ENCODE peak calls at places on chromosomes 3 and 15, in seven cellular contexts. One of them, this sample, is unnamed.

GRCh38 chr15:26873846-26874245 is 7.0 kb downstream of the GABRA5 start:
- DNase-seq in ELR: no peak
- DNase-seq in stimulated activated CD4-positive, alpha-beta T cell treated with anti-CD3 and anti-CD28 coated beads, TNF-alpha, amount 100 ng/mL, for 24 hours: no peak
- DNase-seq in posterior cingulate gyrus: peak; percentile 82
- DNase-seq in T-helper 9 cell: no peak
- DNase-seq in tibial artery: no peak
- DNase-seq in heart left ventricle: peak; percentile 55
- DNase-seq in this sample: no peak

GRCh38 chr15:31276596-31277298 is 49.9 kb upstream of the KLF13 start:
- DNase-seq in ELR: no peak
- DNase-seq in stimulated activated CD4-positive, alpha-beta T cell treated with anti-CD3 and anti-CD28 coated beads, TNF-alpha, amount 100 ng/mL, for 24 hours: no peak
- DNase-seq in posterior cingulate gyrus: no peak
- DNase-seq in T-helper 9 cell: no peak
- DNase-seq in tibial artery: peak; percentile 37
- DNase-seq in heart left ventricle: no peak
- DNase-seq in this sample: peak; percentile 3

GRCh38 chr15:68635142-68635541 is 56.3 kb downstream of the CORO2B start:
- DNase-seq in ELR: no peak
- DNase-seq in stimulated activated CD4-positive, alpha-beta T cell treated with anti-CD3 and anti-CD28 coated beads, TNF-alpha, amount 100 ng/mL, for 24 hours: no peak
- DNase-seq in posterior cingulate gyrus: peak; percentile 67
- DNase-seq in T-helper 9 cell: no peak
- DNase-seq in tibial artery: no peak
- DNase-seq in heart left ventricle: peak; percentile 79
- DNase-seq in this sample: peak; percentile 41

GRCh38 chr3:14867936-14868570 is 49.3 kb downstream of the FGD5 start:
- DNase-seq in ELR: no peak
- DNase-seq in stimulated activated CD4-positive, alpha-beta T cell treated with anti-CD3 and anti-CD28 coated beads, TNF-alpha, amount 100 ng/mL, for 24 hours: no peak
- DNase-seq in posterior cingulate gyrus: no peak
- DNase-seq in T-helper 9 cell: no peak
- DNase-seq in tibial artery: peak; percentile 46
- DNase-seq in heart left ventricle: no peak
- DNase-seq in this sample: no peak

GRCh38 chr3:9791790-9792404 is 376 bp downstream of the TADA3 start:
- DNase-seq in ELR: no peak
- DNase-seq in stimulated activated CD4-positive, alpha-beta T cell treated with anti-CD3 and anti-CD28 coated beads, TNF-alpha, amount 100 ng/mL, for 24 hours: no peak
- DNase-seq in posterior cingulate gyrus: no peak
- DNase-seq in T-helper 9 cell: no peak
- DNase-seq in tibial artery: no peak
- DNase-seq in heart left ventricle: no peak
- DNase-seq in this sample: no peak

GRCh38 chr3:110881069-110881468 is 190.5 kb upstream of the NECTIN3 start:
- DNase-seq in ELR: peak; percentile 32
- DNase-seq in stimulated activated CD4-positive, alpha-beta T cell treated with anti-CD3 and anti-CD28 coated beads, TNF-alpha, amount 100 ng/mL, for 24 hours: no peak
- DNase-seq in posterior cingulate gyrus: peak; percentile 42
- DNase-seq in T-helper 9 cell: no peak
- DNase-seq in tibial artery: no peak
- DNase-seq in heart left ventricle: peak; percentile 25
- DNase-seq in this sample: peak; percentile 33

GRCh38 chr3:156764761-156765160 is 61.4 kb upstream of the LEKR1 start:
- DNase-seq in ELR: peak; percentile 46
- DNase-seq in stimulated activated CD4-positive, alpha-beta T cell treated with anti-CD3 and anti-CD28 coated beads, TNF-alpha, amount 100 ng/mL, for 24 hours: no peak
- DNase-seq in posterior cingulate gyrus: no peak
- DNase-seq in T-helper 9 cell: no peak
- DNase-seq in tibial artery: no peak
- DNase-seq in heart left ventricle: no peak
- DNase-seq in this sample: no peak

GRCh38 chr3:43953814-43954241 is 263.1 kb downstream of the ABHD5 start:
- DNase-seq in ELR: peak; percentile 71
- DNase-seq in stimulated activated CD4-positive, alpha-beta T cell treated with anti-CD3 and anti-CD28 coated beads, TNF-alpha, amount 100 ng/mL, for 24 hours: no peak
- DNase-seq in posterior cingulate gyrus: no peak
- DNase-seq in T-helper 9 cell: no peak
- DNase-seq in tibial artery: no peak
- DNase-seq in heart left ventricle: no peak
- DNase-seq in this sample: no peak

GRCh38 chr15:43989938-43990337 is 163.1 kb downstream of the WDR76 start:
- DNase-seq in ELR: no peak
- DNase-seq in stimulated activated CD4-positive, alpha-beta T cell treated with anti-CD3 and anti-CD28 coated beads, TNF-alpha, amount 100 ng/mL, for 24 hours: no peak
- DNase-seq in posterior cingulate gyrus: no peak
- DNase-seq in T-helper 9 cell: no peak
- DNase-seq in tibial artery: no peak
- DNase-seq in heart left ventricle: no peak
- DNase-seq in this sample: no peak

GRCh38 chr3:100310355-100310965 is 24.1 kb upstream of the NIT2 start:
- DNase-seq in ELR: no peak
- DNase-seq in stimulated activated CD4-positive, alpha-beta T cell treated with anti-CD3 and anti-CD28 coated beads, TNF-alpha, amount 100 ng/mL, for 24 hours: no peak
- DNase-seq in posterior cingulate gyrus: no peak
- DNase-seq in T-helper 9 cell: no peak
- DNase-seq in tibial artery: no peak
- DNase-seq in heart left ventricle: no peak
- DNase-seq in this sample: no peak

GRCh38 chr3:42019144-42019952 is 57.4 kb upstream of the ULK4 start:
- DNase-seq in ELR: no peak
- DNase-seq in stimulated activated CD4-positive, alpha-beta T cell treated with anti-CD3 and anti-CD28 coated beads, TNF-alpha, amount 100 ng/mL, for 24 hours: no peak
- DNase-seq in posterior cingulate gyrus: no peak
- DNase-seq in T-helper 9 cell: no peak
- DNase-seq in tibial artery: no peak
- DNase-seq in heart left ventricle: no peak
- DNase-seq in this sample: peak; percentile 64

GRCh38 chr15:70319466-70319865 is 221.7 kb upstream of the TLE3 start:
- DNase-seq in ELR: no peak
- DNase-seq in stimulated activated CD4-positive, alpha-beta T cell treated with anti-CD3 and anti-CD28 coated beads, TNF-alpha, amount 100 ng/mL, for 24 hours: no peak
- DNase-seq in posterior cingulate gyrus: no peak
- DNase-seq in T-helper 9 cell: no peak
- DNase-seq in tibial artery: no peak
- DNase-seq in heart left ventricle: no peak
- DNase-seq in this sample: no peak

GRCh38 chr15:28955160-28955502 is 69.4 kb downstream of the APBA2 start:
- DNase-seq in ELR: peak; percentile 82
- DNase-seq in stimulated activated CD4-positive, alpha-beta T cell treated with anti-CD3 and anti-CD28 coated beads, TNF-alpha, amount 100 ng/mL, for 24 hours: no peak
- DNase-seq in posterior cingulate gyrus: no peak
- DNase-seq in T-helper 9 cell: no peak
- DNase-seq in tibial artery: no peak
- DNase-seq in heart left ventricle: no peak
- DNase-seq in this sample: no peak

GRCh38 chr15:97059276-97059675 is 728.8 kb downstream of the NR2F2 start:
- DNase-seq in ELR: no peak
- DNase-seq in stimulated activated CD4-positive, alpha-beta T cell treated with anti-CD3 and anti-CD28 coated beads, TNF-alpha, amount 100 ng/mL, for 24 hours: no peak
- DNase-seq in posterior cingulate gyrus: no peak
- DNase-seq in T-helper 9 cell: no peak
- DNase-seq in tibial artery: no peak
- DNase-seq in heart left ventricle: no peak
- DNase-seq in this sample: no peak

GRCh38 chr3:184381261-184382224 is 1.7 kb downstream of the CHRD start:
- DNase-seq in ELR: no peak
- DNase-seq in stimulated activated CD4-positive, alpha-beta T cell treated with anti-CD3 and anti-CD28 coated beads, TNF-alpha, amount 100 ng/mL, for 24 hours: no peak
- DNase-seq in posterior cingulate gyrus: no peak
- DNase-seq in T-helper 9 cell: no peak
- DNase-seq in tibial artery: peak; percentile 83
- DNase-seq in heart left ventricle: peak; percentile 76
- DNase-seq in this sample: no peak

GRCh38 chr15:35444557-35445204 is 101.3 kb downstream of the DPH6 start:
- DNase-seq in ELR: peak; percentile 67
- DNase-seq in stimulated activated CD4-positive, alpha-beta T cell treated with anti-CD3 and anti-CD28 coated beads, TNF-alpha, amount 100 ng/mL, for 24 hours: no peak
- DNase-seq in posterior cingulate gyrus: no peak
- DNase-seq in T-helper 9 cell: no peak
- DNase-seq in tibial artery: no peak
- DNase-seq in heart left ventricle: no peak
- DNase-seq in this sample: no peak

GRCh38 chr3:46353639-46354410 is at the start of gene CCR2:
- DNase-seq in ELR: no peak
- DNase-seq in stimulated activated CD4-positive, alpha-beta T cell treated with anti-CD3 and anti-CD28 coated beads, TNF-alpha, amount 100 ng/mL, for 24 hours: no peak
- DNase-seq in posterior cingulate gyrus: no peak
- DNase-seq in T-helper 9 cell: no peak
- DNase-seq in tibial artery: no peak
- DNase-seq in heart left ventricle: no peak
- DNase-seq in this sample: no peak

GRCh38 chr3:122415104-122415744 is 638 bp downstream of the WDR5B start:
- DNase-seq in ELR: peak; percentile 63
- DNase-seq in stimulated activated CD4-positive, alpha-beta T cell treated with anti-CD3 and anti-CD28 coated beads, TNF-alpha, amount 100 ng/mL, for 24 hours: peak; percentile 11
- DNase-seq in posterior cingulate gyrus: peak; percentile 30
- DNase-seq in T-helper 9 cell: peak; percentile 11
- DNase-seq in tibial artery: no peak
- DNase-seq in heart left ventricle: no peak
- DNase-seq in this sample: peak; percentile 11